ENCODE peak calls at places on chromosome 14, in seven cellular contexts. F is retina, B is AML-193, W is MM.1S, S is left ventricle myocardium inferior, C is cardiac fibroblast, U is GM23338. A is an unnamed sample.

GRCh38 chr14:67191768-67192290 is 2.6 kb downstream of the GARIN2 start:
- DNase-seq in W (no peak), F (no peak), C (no peak), U (no peak), S (no peak), B (no peak), A (no peak)

GRCh38 chr14:21317433-21317832 is 37.5 kb downstream of the RPGRIP1 start:
- DNase-seq in S (no peak), U (no peak), C (no peak), F (no peak), B (peak; percentile 17), W (no peak), A (no peak)

GRCh38 chr14:22052795-22053194 is 379.2 kb upstream of the OR4E1 start:
- DNase-seq in W (no peak), S (no peak), B (no peak), U (peak; percentile 11), C (no peak), F (no peak), A (no peak)

GRCh38 chr14:22390824-22391461 is 198.1 kb downstream of the DAD1 start:
- DNase-seq in C (no peak), U (no peak), B (no peak), F (no peak), S (no peak), W (no peak), A (no peak)

GRCh38 chr14:38065101-38065762 is 142.5 kb upstream of the SSTR1 start:
- DNase-seq in U (peak; percentile 29), S (no peak), C (no peak), B (no peak), F (no peak), W (no peak), A (no peak)

GRCh38 chr14:20848316-20848954 is 42.8 kb upstream of the RNASE3 start:
- DNase-seq in C (peak; percentile 58), W (no peak), B (no peak), U (no peak), F (no peak), S (no peak), A (no peak)

GRCh38 chr14:30763891-30764290 is 110.5 kb upstream of the COCH start:
- DNase-seq in B (no peak), S (no peak), U (no peak), W (no peak), F (no peak), C (no peak), A (no peak)

GRCh38 chr14:68458840-68459469 is 333.9 kb downstream of the ZFP36L1 start:
- DNase-seq in W (no peak), S (peak; percentile 45), B (no peak), U (peak; percentile 60), C (peak; percentile 81), F (peak; percentile 30), A (no peak)

GRCh38 chr14:73943083-73943482 is 6.8 kb downstream of the FAM161B start:
- DNase-seq in W (no peak), S (no peak), F (no peak), B (peak; percentile 95), C (peak; percentile 84), U (no peak), A (no peak)

GRCh38 chr14:100587763-100588411 is 670 bp upstream of the BEGAIN start:
- DNase-seq in C (peak; percentile 40), B (no peak), W (no peak), U (no peak), F (no peak), S (peak; percentile 6), A (no peak)

GRCh38 chr14:21136024-21136423 is 19.8 kb downstream of the OR5AU1 start:
- DNase-seq in B (peak; percentile 34), F (peak; percentile 1), U (peak; percentile 36), W (peak; percentile 33), C (peak; percentile 26), S (no peak), A (no peak)

GRCh38 chr14:84036863-84037262 is 1493.1 kb upstream of the FLRT2 start:
- DNase-seq in C (peak; percentile 18), B (peak; percentile 93), S (no peak), W (peak; percentile 65), U (no peak), F (no peak), A (peak; percentile 23)

GRCh38 chr14:95069547-95069946 is 87.8 kb downstream of the DICER1 start:
- DNase-seq in S (no peak), C (no peak), F (no peak), U (no peak), W (no peak), B (no peak), A (no peak)

GRCh38 chr14:70186826-70187483 is 1.8 kb downstream of the SLC8A3 start:
- DNase-seq in U (peak; percentile 81), C (peak; percentile 2), B (no peak), F (peak; percentile 86), W (no peak), S (no peak), A (no peak)

GRCh38 chr14:94392510-94392935 is 4.1 kb upstream of the SERPINA1 start:
- DNase-seq in S (no peak), B (peak; percentile 89), C (peak; percentile 75), F (no peak), U (no peak), W (no peak), A (no peak)

GRCh38 chr14:103308717-103309616 is 25.1 kb upstream of the EIF5 start:
- DNase-seq in C (no peak), U (no peak), B (no peak), F (no peak), S (no peak), W (no peak), A (no peak)

GRCh38 chr14:75697371-75697770 is 36.3 kb downstream of the TTLL5 start:
- DNase-seq in F (no peak), U (no peak), W (no peak), C (no peak), S (no peak), B (no peak), A (no peak)

GRCh38 chr14:22900088-22900799 is 17.2 kb downstream of the REM2 start:
- DNase-seq in S (no peak), W (peak; percentile 23), F (peak; percentile 61), C (peak; percentile 85), U (peak; percentile 90), B (peak; percentile 78), A (no peak)

GRCh38 chr14:101636081-101636560 is 74.8 kb downstream of the DIO3 start:
- DNase-seq in W (no peak), B (no peak), C (no peak), U (no peak), F (no peak), S (no peak), A (no peak)

GRCh38 chr14:26174395-26174794 is 423.4 kb downstream of the NOVA1 start:
- DNase-seq in F (no peak), W (no peak), U (no peak), B (no peak), C (peak; percentile 4), S (no peak), A (no peak)

GRCh38 chr14:75484711-75485429 is 37.4 kb upstream of the BATF start:
- DNase-seq in W (no peak), U (no peak), B (no peak), C (no peak), S (no peak), F (no peak), A (no peak)

GRCh38 chr14:45699451-45699850 is 446.4 kb upstream of the MIS18BP1 start:
- DNase-seq in B (no peak), C (no peak), S (no peak), U (no peak), F (peak; percentile 58), W (no peak), A (no peak)

GRCh38 chr14:95452176-95452889 is 64.1 kb downstream of the SYNE3 start:
- DNase-seq in W (peak; percentile 15), C (peak; percentile 22), B (no peak), F (peak; percentile 32), S (no peak), U (peak; percentile 65), A (no peak)

GRCh38 chr14:94676495-94677238 is 64.5 kb downstream of the SERPINA3 start:
- DNase-seq in C (no peak), W (no peak), F (no peak), S (no peak), U (no peak), B (no peak), A (no peak)

A was measured in amniotic stem cell.